ENCODE peak calls at places on chromosomes 7 and 10, in seven cellular contexts. J is T follicular helper cell; W is neural progenitor cell; M is activated effector memory CD4-positive, alpha-beta T cell treated with Interleukin-2 at 50 U/mL for 16 hours; Q is stromal cell of bone marrow; O is EL; F is activated T-cell treated with anti-CD3 and anti-CD28 coated beads, Interleukin-2, amount 50 U/mL, for 72 hours. C is an unnamed sample.
A peak's percentile ranks its signal among the peaks of the same experiment; 100 is the strongest.

GRCh38 chr10:63700209-63700934 is 179.2 kb downstream of the REEP3 start:
- DNase-seq in Q (peak; percentile 99), F (peak; percentile 62), O (peak; percentile 97), W (no peak), J (no peak), M (no peak), C (no peak)

GRCh38 chr7:137958593-137959431 is 43.1 kb downstream of the CREB3L2 start:
- DNase-seq in O (no peak), M (no peak), J (no peak), F (no peak), W (no peak), Q (no peak), C (no peak)

GRCh38 chr7:15845868-15846267 is 159.4 kb upstream of the MEOX2 start:
- DNase-seq in O (no peak), F (no peak), Q (no peak), W (no peak), M (no peak), J (no peak), C (no peak)

GRCh38 chr7:2687881-2688318 is at the start of gene AMZ1:
- DNase-seq in W (peak; percentile 49), Q (no peak), M (no peak), F (no peak), O (peak; percentile 35), J (no peak), C (no peak)

GRCh38 chr10:3206516-3207157 is 34.1 kb upstream of the PITRM1 start:
- DNase-seq in W (no peak), M (no peak), Q (no peak), O (no peak), J (no peak), F (no peak), C (no peak)

GRCh38 chr7:120941064-120941463 is 9.5 kb upstream of the ING3 start:
- DNase-seq in O (no peak), M (no peak), J (no peak), W (no peak), Q (peak; percentile 5), F (no peak), C (no peak)

GRCh38 chr10:30062090-30062489 is 2.7 kb upstream of the JCAD start:
- DNase-seq in O (peak; percentile 82), F (no peak), J (no peak), W (no peak), Q (peak; percentile 87), M (no peak), C (no peak)

GRCh38 chr7:106346678-106347217 is 62.0 kb upstream of the NAMPT start:
- DNase-seq in Q (peak; percentile 82), O (peak; percentile 94), W (no peak), F (peak; percentile 66), J (peak; percentile 45), M (no peak), C (no peak)

GRCh38 chr10:26697163-26697921 is at the start of gene PDSS1:
- DNase-seq in W (peak; percentile 80), O (peak; percentile 70), F (peak; percentile 76), M (peak; percentile 62), Q (peak; percentile 40), J (peak; percentile 25), C (peak; percentile 69)

GRCh38 chr7:29723599-29723998 is 82.7 kb upstream of the WIPF3 start:
- DNase-seq in F (no peak), M (no peak), W (no peak), J (no peak), O (no peak), Q (no peak), C (no peak)

GRCh38 chr10:86411281-86411841 is 44.8 kb upstream of the GRID1 start:
- DNase-seq in W (no peak), J (no peak), M (no peak), O (peak; percentile 77), Q (peak; percentile 56), F (no peak), C (no peak)

GRCh38 chr7:117385340-117386124 is 41.8 kb downstream of the ASZ1 start:
- DNase-seq in F (no peak), J (no peak), Q (peak; percentile 11), M (no peak), O (peak; percentile 32), W (no peak), C (no peak)

GRCh38 chr10:97179731-97180366 is 5.9 kb downstream of the SLIT1 start:
- DNase-seq in J (no peak), M (no peak), W (peak; percentile 94), F (no peak), O (peak; percentile 16), Q (no peak), C (no peak)